ENCODE peak calls at places on chromosomes 12 and 14, in six cellular contexts. V is neural crest cell; Z is CD4-positive, alpha-beta memory T cell; G is right lobe of liver; F is HS-27A; Q is G401. J is an unnamed sample.

GRCh38 chr12:132391326-132392041 is 62.1 kb upstream of the GALNT9 start:
- DNase-seq in V (no peak), F (no peak), Q (no peak), G (no peak), Z (no peak), J (no peak)

GRCh38 chr14:73014105-73014504 is 12.8 kb downstream of the ZFYVE1 start:
- DNase-seq in V (no peak), Z (no peak), G (no peak), Q (no peak), F (no peak), J (no peak)

GRCh38 chr14:92589213-92589852 is 75.8 kb downstream of the RIN3 start:
- DNase-seq in F (no peak), G (no peak), V (no peak), Q (no peak), Z (no peak), J (peak)

GRCh38 chr14:71266994-71267636 is 359.9 kb downstream of the PCNX1 start:
- DNase-seq in Q (no peak), F (no peak), G (no peak), V (no peak), Z (no peak), J (peak)

GRCh38 chr12:98438826-98439225 is 76.6 kb upstream of the TMPO start:
- DNase-seq in Q (no peak), G (no peak), V (no peak), F (no peak), Z (no peak), J (no peak)

GRCh38 chr12:48818831-48819590 is 715 bp downstream of the CACNB3 start:
- DNase-seq in Z (peak), F (no peak), G (no peak), Q (peak), V (no peak), J (peak)

GRCh38 chr12:5902736-5903135 is 42.3 kb downstream of the ANO2 start:
- DNase-seq in V (no peak), Z (no peak), Q (no peak), G (peak), F (no peak), J (no peak)

GRCh38 chr14:92549096-92549852 is 35.7 kb downstream of the RIN3 start:
- DNase-seq in Q (no peak), Z (no peak), G (no peak), F (no peak), V (no peak), J (no peak)

GRCh38 chr12:107092669-107093546 is 441 bp downstream of the CRY1 start:
- DNase-seq in F (no peak), Z (peak), G (no peak), V (no peak), Q (no peak), J (peak)